ENCODE peak calls at places on chromosomes 12 and 14, in nine cellular contexts. Z, C, M, G, R, O, I, P and V are unnamed samples.

GRCh38 chr12:96070670-96071279 is 35.4 kb upstream of the LTA4H start:
- DNase-seq in Z (no peak), C (peak), M (no peak), G (peak), R (no peak), O (no peak), I (no peak), P (no peak), V (peak)

GRCh38 chr12:39451977-39452376 is 9.1 kb upstream of the KIF21A start:
- DNase-seq in Z (no peak), C (peak), M (no peak), G (no peak), R (no peak), O (no peak), I (no peak), P (no peak), V (no peak)

GRCh38 chr12:32302218-32302826 is 97.0 kb upstream of the FGD4 start:
- DNase-seq in Z (peak), C (peak), M (no peak), G (no peak), R (no peak), O (no peak), I (no peak), P (peak), V (peak)

GRCh38 chr12:6384499-6385436 is 806 bp downstream of the LTBR start:
- DNase-seq in Z (no peak), C (no peak), M (no peak), G (peak), R (no peak), O (no peak), I (no peak), P (peak), V (no peak)

GRCh38 chr12:56071648-56072047 is 8.3 kb upstream of the ERBB3 start:
- DNase-seq in Z (no peak), C (peak), M (no peak), G (no peak), R (peak), O (no peak), I (no peak), P (no peak), V (peak)

GRCh38 chr12:65300067-65300466 is 21.6 kb downstream of the MSRB3 start:
- DNase-seq in Z (no peak), C (no peak), M (no peak), G (no peak), R (no peak), O (no peak), I (no peak), P (no peak), V (no peak)

GRCh38 chr12:84159245-84159644 is 753.4 kb downstream of the SLC6A15 start:
- DNase-seq in Z (no peak), C (no peak), M (no peak), G (no peak), R (peak), O (no peak), I (no peak), P (no peak), V (no peak)

GRCh38 chr12:109523071-109523470 is 45.6 kb downstream of the UBE3B start:
- DNase-seq in Z (no peak), C (no peak), M (no peak), G (no peak), R (no peak), O (no peak), I (no peak), P (no peak), V (no peak)

GRCh38 chr14:92496458-92496857 is 17.1 kb upstream of the RIN3 start:
- DNase-seq in Z (no peak), C (no peak), M (no peak), G (peak), R (no peak), O (no peak), I (no peak), P (no peak), V (no peak)

GRCh38 chr14:42140001-42140400 is 533.3 kb downstream of the LRFN5 start:
- DNase-seq in Z (no peak), C (peak), M (no peak), G (no peak), R (peak), O (no peak), I (no peak), P (no peak), V (peak)

GRCh38 chr12:74105434-74105833 is 432.2 kb upstream of the ATXN7L3B start:
- DNase-seq in Z (no peak), C (peak), M (no peak), G (no peak), R (no peak), O (no peak), I (no peak), P (no peak), V (no peak)

GRCh38 chr12:18799140-18799446 is 61.2 kb downstream of the CAPZA3 start:
- DNase-seq in Z (no peak), C (no peak), M (no peak), G (no peak), R (no peak), O (no peak), I (no peak), P (no peak), V (peak)

GRCh38 chr14:54474232-54474793 is 14.5 kb downstream of the GMFB start:
- DNase-seq in Z (no peak), C (no peak), M (no peak), G (no peak), R (peak), O (no peak), I (no peak), P (no peak), V (no peak)

GRCh38 chr14:81366259-81366658 is 33.9 kb downstream of the STON2 start:
- DNase-seq in Z (no peak), C (peak), M (no peak), G (no peak), R (no peak), O (no peak), I (peak), P (no peak), V (no peak)

GRCh38 chr14:81366884-81367283 is 33.2 kb downstream of the STON2 start:
- DNase-seq in Z (no peak), C (no peak), M (no peak), G (no peak), R (no peak), O (no peak), I (no peak), P (no peak), V (no peak)

DNA sequence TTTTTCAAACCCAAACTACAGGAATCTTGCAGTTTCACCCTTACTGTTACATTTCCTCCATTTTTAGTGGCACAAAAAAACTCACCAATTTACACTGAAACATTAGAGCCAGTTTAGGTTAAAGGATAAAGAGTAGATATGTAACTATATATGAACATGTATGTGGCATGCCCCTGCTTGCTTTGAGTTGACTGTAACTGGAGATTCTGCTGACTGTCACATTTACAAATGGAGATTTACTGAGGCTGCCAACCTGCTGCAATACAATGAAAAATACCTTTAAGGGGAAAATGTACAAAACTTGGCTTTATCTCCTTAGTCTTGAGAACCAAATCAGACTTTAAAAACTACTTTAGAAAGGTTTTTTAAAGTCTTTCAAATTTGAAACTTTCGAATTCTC is 28.3 kb downstream of the STON2 start:
- DNase-seq in Z (no peak), C (peak), M (no peak), G (no peak), R (no peak), O (no peak), I (no peak), P (no peak), V (no peak)
- TF ChIP-seq CTCF in Z (no peak), C (no peak), M (no peak), G (no peak), R (no peak), O (no peak), I (no peak), P (no peak), V (no peak)

DNA sequence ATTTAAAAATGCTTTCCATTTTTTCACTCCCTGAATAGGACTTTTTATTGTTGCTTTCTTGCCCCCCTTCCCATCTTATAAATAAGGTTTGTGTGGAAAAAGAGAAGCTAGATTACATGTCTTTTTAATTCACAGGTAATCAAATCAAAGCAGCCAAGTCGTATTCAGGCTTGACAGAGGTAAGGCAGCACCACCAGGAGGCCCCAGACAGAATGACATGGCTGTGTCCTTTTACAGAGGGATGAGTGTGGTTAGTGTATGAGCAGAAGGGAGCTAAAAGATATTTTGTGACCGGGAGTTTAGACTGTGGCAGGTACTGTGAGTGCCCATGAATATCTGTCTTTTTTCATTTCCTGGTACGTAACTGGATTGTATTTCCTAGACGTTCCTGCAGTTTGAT is 596.1 kb downstream of the ETNK1 start:
- DNase-seq in Z (peak), C (peak), M (no peak), G (no peak), R (no peak), O (no peak), I (no peak), P (no peak), V (no peak)
- TF ChIP-seq CTCF in Z (no peak), C (peak), M (no peak), G (no peak), R (no peak), O (no peak), I (no peak), P (no peak), V (peak)

GRCh38 chr14:99481745-99482099 is 513 bp downstream of the CCNK start:
- DNase-seq in Z (peak), C (peak), M (no peak), G (no peak), R (peak), O (no peak), I (peak), P (no peak), V (peak)

GRCh38 chr14:99479160-99479902 is 1.3 kb downstream of the SETD3 start:
- DNase-seq in Z (no peak), C (no peak), M (no peak), G (no peak), R (peak), O (no peak), I (no peak), P (no peak), V (peak)

GRCh38 chr14:99478133-99478532 is 2.5 kb downstream of the SETD3 start:
- DNase-seq in Z (no peak), C (no peak), M (no peak), G (no peak), R (no peak), O (no peak), I (no peak), P (no peak), V (no peak)

GRCh38 chr14:99480856-99481744 is at the start of the genes CCNK and SETD3:
- DNase-seq in Z (peak), C (peak), M (peak), G (peak), R (peak), O (peak), I (peak), P (peak), V (peak)

GRCh38 chr14:99479903-99480855 is 480 bp downstream of the SETD3 start:
- DNase-seq in Z (peak), C (peak), M (peak), G (peak), R (peak), O (no peak), I (peak), P (peak), V (peak)
- TF ChIP-seq CTCF in Z (no peak), C (peak), M (no peak), G (no peak), R (peak), O (peak), I (no peak), P (no peak), V (peak)

DNA sequence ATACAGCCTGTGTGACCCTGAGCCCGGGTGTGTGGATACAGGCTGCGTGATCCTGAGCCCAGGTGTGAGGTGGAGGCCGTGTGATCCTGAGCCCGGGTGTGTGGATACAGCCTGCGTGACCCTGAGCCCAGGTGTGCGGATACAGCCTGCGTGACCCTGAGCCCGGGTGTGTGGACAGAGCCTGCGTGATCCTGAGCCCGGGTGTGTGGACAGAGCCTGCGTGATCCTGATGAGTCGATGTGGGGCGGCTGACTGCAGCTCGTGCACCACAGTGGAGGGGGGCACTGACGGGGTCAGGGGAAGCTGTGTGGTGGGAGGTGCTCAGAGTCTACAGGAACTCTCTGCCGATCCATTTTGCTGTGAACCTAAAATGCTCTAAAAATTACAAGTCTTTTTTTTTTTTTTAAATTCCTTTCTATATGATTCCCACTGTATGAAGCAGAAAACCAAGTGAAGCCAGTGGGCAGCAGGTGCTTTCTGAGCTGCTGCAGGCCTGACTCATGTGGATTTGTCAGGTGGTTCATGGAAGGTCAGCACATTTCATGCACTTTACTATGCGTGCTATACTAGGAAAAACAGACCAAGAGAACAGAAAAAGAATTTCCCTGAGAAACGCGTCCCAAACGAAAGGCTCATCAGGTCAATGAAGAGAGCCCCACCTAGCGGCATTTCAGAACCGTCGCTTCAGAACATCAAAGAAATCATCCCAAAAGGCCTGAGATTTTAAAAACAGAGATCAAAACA is 19.3 kb downstream of the BRF1 start:
- DNase-seq in Z (peak), C (peak), M (no peak), G (no peak), R (peak), O (peak), I (peak), P (no peak), V (peak)
- TF ChIP-seq CTCF in Z (no peak), C (peak), M (peak), G (no peak), R (peak), O (peak), I (peak), P (peak), V (peak)

GRCh38 chr12:10612954-10613333 is 465 bp downstream of the MAGOHB start:
- DNase-seq in Z (no peak), C (no peak), M (no peak), G (no peak), R (no peak), O (no peak), I (no peak), P (no peak), V (no peak)

GRCh38 chr12:10613334-10614055 is at the start of gene MAGOHB:
- DNase-seq in Z (peak), C (peak), M (peak), G (peak), R (peak), O (peak), I (peak), P (peak), V (peak)

GRCh38 chr12:10610188-10610587 is 3.2 kb downstream of the MAGOHB start:
- DNase-seq in Z (no peak), C (no peak), M (no peak), G (no peak), R (no peak), O (no peak), I (no peak), P (no peak), V (no peak)

GRCh38 chr12:10612110-10612509 is 1.3 kb downstream of the MAGOHB start:
- DNase-seq in Z (no peak), C (peak), M (no peak), G (no peak), R (no peak), O (no peak), I (no peak), P (no peak), V (no peak)

GRCh38 chr12:10607885-10608458 is 5.4 kb downstream of the MAGOHB start:
- DNase-seq in Z (no peak), C (peak), M (no peak), G (no peak), R (peak), O (no peak), I (no peak), P (no peak), V (no peak)
- TF ChIP-seq CTCF in Z (peak), C (peak), M (no peak), G (no peak), R (peak), O (no peak), I (peak), P (no peak), V (peak)

DNA sequence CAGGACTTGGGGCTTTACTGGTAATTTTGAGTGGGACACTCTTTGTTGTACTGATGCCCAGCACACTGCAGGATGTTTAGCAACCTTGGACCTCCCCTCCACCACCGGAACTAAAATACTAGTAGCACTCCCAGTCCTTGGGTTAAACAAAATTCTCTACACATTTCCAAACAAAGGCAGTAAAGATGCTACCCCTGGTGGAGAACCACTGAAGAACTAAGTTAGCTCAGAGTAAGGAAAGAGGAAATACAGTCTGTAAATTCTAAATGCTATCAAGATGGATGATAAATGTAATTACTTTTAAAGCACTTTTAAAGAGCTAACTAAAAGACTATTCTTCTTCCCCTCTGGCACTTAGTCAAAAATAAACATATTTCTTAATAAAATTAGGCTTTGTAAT is 64.1 kb downstream of the LRP6 start:
- DNase-seq in Z (no peak), C (no peak), M (no peak), G (no peak), R (no peak), O (no peak), I (no peak), P (no peak), V (no peak)
- TF ChIP-seq CTCF in Z (no peak), C (no peak), M (no peak), G (no peak), R (no peak), O (no peak), I (no peak), P (no peak), V (peak)

GRCh38 chr14:70357557-70357956 is 1.9 kb downstream of the COX16 start:
- DNase-seq in Z (no peak), C (no peak), M (no peak), G (no peak), R (no peak), O (no peak), I (no peak), P (no peak), V (no peak)
- TF ChIP-seq CTCF in Z (no peak), C (no peak), M (no peak), G (no peak), R (no peak), O (no peak), I (no peak), P (no peak), V (no peak)

GRCh38 chr12:108425238-108425795 is 86.2 kb upstream of the CMKLR1 start:
- DNase-seq in Z (no peak), C (no peak), M (no peak), G (no peak), R (no peak), O (no peak), I (no peak), P (no peak), V (no peak)
- TF ChIP-seq CTCF in Z (no peak), C (no peak), M (no peak), G (no peak), R (no peak), O (no peak), I (no peak), P (no peak), V (no peak)